ENCODE peak calls at places on chromosomes 5 and 9, in five cellular contexts. K, C, L, G and B are unnamed samples.

GRCh38 chr9:88270398-88270797 is 117.8 kb upstream of the SPIN1 start:
- DNase-seq in K (no peak), L (no peak), G (no peak), C (no peak), B (no peak)

GRCh38 chr5:174177976-174178600 is 132.6 kb downstream of the NSG2 start:
- DNase-seq in L (no peak), C (no peak), G (no peak), K (no peak), B (no peak)

GRCh38 chr5:137374110-137374853 is 124.8 kb downstream of the SPOCK1 start:
- DNase-seq in G (no peak), C (no peak), K (no peak), L (no peak), B (no peak)

GRCh38 chr5:173901705-173902104 is 13.6 kb downstream of the CPEB4 start:
- DNase-seq in L (no peak), C (no peak), G (no peak), K (no peak), B (no peak)

GRCh38 chr5:543755-544674 is 19.8 kb upstream of the SLC9A3 start:
- DNase-seq in L (peak; percentile 70), G (no peak), C (no peak), K (no peak), B (no peak)

GRCh38 chr5:138330813-138331448 is 673 bp downstream of the CDC25C start:
- DNase-seq in K (peak; percentile 2), C (no peak), L (no peak), G (no peak), B (no peak)

GRCh38 chr5:81212211-81212687 is 20.9 kb upstream of the CKMT2 start:
- DNase-seq in G (no peak), C (no peak), L (no peak), K (no peak), B (no peak)

GRCh38 chr9:131394464-131395026 is 659 bp downstream of the PRRC2B start:
- DNase-seq in C (peak; percentile 52), L (peak; percentile 57), K (no peak), G (no peak), B (no peak)

GRCh38 chr5:159050408-159051091 is 49.2 kb downstream of the EBF1 start:
- DNase-seq in C (no peak), G (no peak), L (peak; percentile 14), K (no peak), B (no peak)

GRCh38 chr9:115164511-115164974 is 46.6 kb upstream of the TNC start:
- DNase-seq in K (no peak), C (no peak), G (no peak), L (no peak), B (peak; percentile 29)

GRCh38 chr9:127846451-127847154 is 7.9 kb downstream of the ENG start:
- DNase-seq in G (no peak), C (peak; percentile 64), K (no peak), L (no peak), B (no peak)

GRCh38 chr5:44390332-44390731 is 1.1 kb upstream of the FGF10 start:
- DNase-seq in K (no peak), G (no peak), C (no peak), L (no peak), B (no peak)

GRCh38 chr5:157718529-157718928 is 12.7 kb upstream of the THG1L start:
- DNase-seq in C (peak; percentile 53), L (no peak), G (no peak), K (peak; percentile 32), B (peak; percentile 28)

GRCh38 chr5:125612356-125613149 is 810.7 kb upstream of the GRAMD2B start:
- DNase-seq in L (no peak), G (no peak), C (no peak), K (no peak), B (peak; percentile 34)

GRCh38 chr5:52342361-52342760 is 445.4 kb upstream of the ITGA1 start:
- DNase-seq in K (no peak), C (no peak), L (no peak), G (no peak), B (no peak)

GRCh38 chr9:34171753-34172535 is 6.9 kb upstream of the UBAP1 start:
- DNase-seq in K (no peak), L (peak; percentile 67), G (no peak), C (no peak), B (no peak)

GRCh38 chr5:134533115-134533815 is 7.8 kb downstream of the JADE2 start:
- DNase-seq in G (no peak), C (no peak), K (no peak), L (no peak), B (peak; percentile 76)

GRCh38 chr5:42597318-42597937 is 159.2 kb upstream of the CCDC152 start:
- DNase-seq in K (no peak), G (no peak), C (no peak), L (no peak), B (no peak)

GRCh38 chr9:21591221-21592062 is 109.3 kb upstream of the IFNE start:
- DNase-seq in L (peak; percentile 79), K (no peak), C (peak; percentile 56), G (no peak), B (peak; percentile 29)